ENCODE peak calls at places on chromosomes 11 and 22, in seven cellular contexts. C is fibroblast of the aortic adventitia, V is A549, Y is kidney epithelial cell, W is fibroblast of mammary gland, A is psoas muscle, K is transverse colon. Z is an unnamed sample.

GRCh38 chr22:17980638-17981051 is 43.7 kb downstream of the MICAL3 start:
- DNase-seq in C (no peak), V (no peak), Y (no peak), W (peak; percentile 23), A (peak; percentile 70), K (peak; percentile 81), Z (no peak)

GRCh38 chr11:14451825-14452224 is 47.8 kb downstream of the COPB1 start:
- DNase-seq in C (peak; percentile 26), V (no peak), Y (no peak), W (peak; percentile 33), A (no peak), K (no peak), Z (no peak)

GRCh38 chr11:130846606-130847005 is 69.7 kb downstream of the SNX19 start:
- DNase-seq in C (no peak), V (no peak), Y (no peak), W (peak; percentile 47), A (no peak), K (no peak), Z (no peak)

GRCh38 chr11:112769573-112769972 is 191.6 kb upstream of the NCAM1 start:
- DNase-seq in C (no peak), V (no peak), Y (no peak), W (no peak), A (no peak), K (no peak), Z (no peak)

GRCh38 chr22:44133161-44133560 is 47.6 kb upstream of the PARVG start:
- DNase-seq in C (peak; percentile 77), V (no peak), Y (no peak), W (peak; percentile 48), A (no peak), K (no peak), Z (no peak)

GRCh38 chr22:42926034-42926433 is 69.0 kb upstream of the ARFGAP3 start:
- DNase-seq in C (peak; percentile 32), V (no peak), Y (no peak), W (no peak), A (no peak), K (no peak), Z (no peak)

GRCh38 chr11:65897020-65897471 is 3.1 kb downstream of the FOSL1 start:
- DNase-seq in C (peak; percentile 49), V (no peak), Y (no peak), W (no peak), A (no peak), K (no peak), Z (no peak)

GRCh38 chr22:38788417-38788816 is 5.5 kb downstream of the DNAL4 start:
- DNase-seq in C (peak; percentile 92), V (no peak), Y (peak; percentile 41), W (peak; percentile 92), A (no peak), K (no peak), Z (peak; percentile 69)

GRCh38 chr11:11218287-11218986 is 134.6 kb downstream of the CSNK2A3 start:
- DNase-seq in C (no peak), V (no peak), Y (peak; percentile 12), W (no peak), A (peak; percentile 82), K (peak; percentile 17), Z (no peak)

GRCh38 chr11:15770798-15771414 is 585.4 kb downstream of the SOX6 start:
- DNase-seq in C (peak; percentile 51), V (peak; percentile 29), Y (no peak), W (peak; percentile 36), A (no peak), K (peak; percentile 40), Z (peak; percentile 65)

GRCh38 chr22:46830001-46830715 is 67.7 kb downstream of the TBC1D22A start:
- DNase-seq in C (peak; percentile 80), V (peak; percentile 43), Y (no peak), W (peak; percentile 49), A (peak; percentile 73), K (peak; percentile 34), Z (peak; percentile 55)

DNA sequence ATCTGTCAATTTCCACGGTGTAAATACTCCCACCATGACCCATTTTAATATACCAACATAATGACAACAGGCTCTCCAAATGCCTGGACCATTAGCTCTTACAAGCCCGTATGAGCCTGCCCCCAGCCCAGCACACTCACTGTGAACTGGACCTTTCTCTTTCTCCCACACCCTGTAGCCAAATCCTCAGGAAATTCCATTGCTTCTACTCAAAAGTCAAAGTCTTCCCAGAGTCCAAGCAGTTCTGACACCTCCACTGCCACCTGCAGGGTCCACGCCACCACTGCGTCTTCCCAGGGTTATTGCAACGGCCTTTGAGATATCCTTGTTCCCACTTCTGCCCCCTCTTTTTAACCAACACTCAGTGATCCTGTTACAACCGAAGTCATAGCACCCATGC is 110.1 kb upstream of the ASPHD2 start:
- DNase-seq in C (peak; percentile 35), V (no peak), Y (no peak), W (no peak), A (no peak), K (no peak), Z (peak; percentile 23)
- TF ChIP-seq CTCF in C (peak; percentile 20), V (no peak), Y (peak; percentile 24), W (no peak), A (no peak), K (no peak), Z (peak; percentile 23)

GRCh38 chr11:73726825-73727224 is 34.0 kb downstream of the RAB6A start:
- DNase-seq in C (no peak), V (no peak), Y (no peak), W (no peak), A (no peak), K (no peak), Z (no peak)

GRCh38 chr11:73734996-73735395 is 25.9 kb downstream of the RAB6A start:
- DNase-seq in C (peak; percentile 18), V (no peak), Y (no peak), W (no peak), A (no peak), K (no peak), Z (no peak)

GRCh38 chr11:73728000-73728399 is 32.9 kb downstream of the RAB6A start:
- DNase-seq in C (no peak), V (no peak), Y (no peak), W (no peak), A (no peak), K (no peak), Z (no peak)

DNA sequence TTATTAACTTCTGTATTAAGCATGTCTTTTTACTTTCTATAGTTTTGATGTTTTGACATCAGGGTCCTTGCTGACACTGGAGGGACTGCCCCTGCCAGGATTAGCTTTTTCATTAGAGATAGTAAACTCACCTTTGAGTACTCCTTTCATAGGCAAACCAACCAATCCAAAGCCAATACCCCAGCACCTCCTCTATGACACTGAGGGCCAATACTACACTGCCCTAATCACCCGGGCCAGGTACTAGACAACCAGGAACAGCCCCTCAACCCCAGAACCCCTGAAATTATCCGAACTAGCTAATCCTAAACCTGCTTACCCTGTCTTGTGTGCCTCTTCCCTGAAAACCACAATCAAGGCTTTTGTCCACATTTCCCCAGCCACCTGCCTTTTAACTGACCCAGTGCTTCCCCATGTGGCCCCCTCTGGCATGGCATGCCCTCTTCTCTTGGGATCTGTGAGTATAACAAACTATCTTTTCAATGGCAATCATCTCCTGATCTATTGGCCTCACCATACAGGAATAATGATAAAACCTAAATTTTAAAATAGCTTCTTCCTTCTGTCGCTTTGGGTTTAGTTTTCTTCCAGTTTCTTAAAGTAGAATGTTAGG is 31.2 kb downstream of the RAB6A start:
- DNase-seq in C (no peak), V (peak; percentile 28), Y (no peak), W (no peak), A (no peak), K (no peak), Z (peak; percentile 29)
- TF ChIP-seq CTCF in C (peak; percentile 54), V (no peak), Y (peak; percentile 56), W (peak; percentile 50), A (peak; percentile 28), K (peak; percentile 10), Z (peak; percentile 28)

GRCh38 chr11:116736763-116737162 is 36.0 kb downstream of the BUD13 start:
- DNase-seq in C (no peak), V (peak; percentile 33), Y (no peak), W (no peak), A (no peak), K (no peak), Z (peak; percentile 16)
- TF ChIP-seq CTCF in C (no peak), V (no peak), Y (no peak), W (no peak), A (no peak), K (no peak), Z (peak; percentile 13)

GRCh38 chr11:123561046-123561781 is 93.2 kb downstream of the SCN3B start:
- DNase-seq in C (peak; percentile 32), V (no peak), Y (no peak), W (peak; percentile 7), A (no peak), K (no peak), Z (no peak)
- TF ChIP-seq CTCF in C (peak; percentile 42), V (no peak), Y (peak; percentile 71), W (peak; percentile 25), A (peak; percentile 13), K (no peak), Z (no peak)

GRCh38 chr11:33716236-33716635 is 15.6 kb upstream of the C11orf91 start:
- DNase-seq in C (peak; percentile 67), V (no peak), Y (no peak), W (peak; percentile 63), A (no peak), K (no peak), Z (peak; percentile 86)
- TF ChIP-seq CTCF in C (peak; percentile 47), V (peak; percentile 57), Y (peak; percentile 47), W (peak; percentile 48), A (peak; percentile 55), K (no peak), Z (peak; percentile 45)

DNA sequence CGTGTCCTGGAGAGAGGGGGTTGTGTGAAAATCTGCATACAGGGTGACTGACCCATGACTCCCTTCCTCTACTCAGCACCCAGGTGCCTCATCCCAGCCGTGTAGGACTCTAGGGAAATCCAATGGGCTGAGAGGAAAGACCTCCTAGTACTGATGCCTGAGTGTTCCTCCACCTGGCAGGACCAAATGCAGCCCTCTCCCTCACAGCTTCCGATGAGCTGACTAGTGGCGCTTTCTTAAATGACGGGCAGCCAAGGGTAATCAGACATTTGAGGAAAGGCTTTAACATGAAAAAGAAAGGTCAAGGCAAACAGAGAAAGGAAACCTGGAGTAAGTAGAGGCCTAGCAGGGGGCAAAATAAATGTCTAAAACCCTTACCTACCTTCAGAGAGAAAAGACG is 5.0 kb upstream of the KCNJ1 start:
- DNase-seq in C (no peak), V (no peak), Y (no peak), W (no peak), A (no peak), K (no peak), Z (no peak)
- TF ChIP-seq CTCF in C (no peak), V (no peak), Y (no peak), W (no peak), A (no peak), K (no peak), Z (no peak)

GRCh38 chr22:26398741-26399153 is 30.3 kb upstream of the ASPHD2 start:
- DNase-seq in C (peak; percentile 93), V (peak; percentile 41), Y (peak; percentile 21), W (peak; percentile 78), A (peak; percentile 57), K (peak; percentile 57), Z (peak; percentile 78)
- TF ChIP-seq CTCF in C (peak; percentile 87), V (peak; percentile 63), Y (peak; percentile 75), W (peak; percentile 72), A (peak; percentile 62), K (peak; percentile 74), Z (peak; percentile 81)